ENCODE peak calls at places on chromosomes 11 and 22, in four cellular contexts. U is C1 segment of cervical spinal cord, Q is left cardiac atrium, B is NCI-H2029 treated with DMSO at 0.1 percent for 48 hours. O is an unnamed sample.

GRCh38 chr11:8642226-8642625 is 40.2 kb downstream of the TRIM66 start:
- DNase-seq in U (no peak), Q (no peak), B (no peak), O (no peak)

GRCh38 chr22:36027960-36028645 is 521 bp downstream of the RBFOX2 start:
- DNase-seq in U (peak), Q (no peak), B (no peak), O (peak)

GRCh38 chr22:37075822-37076433 is 24.4 kb downstream of the KCTD17 start:
- DNase-seq in U (no peak), Q (no peak), B (no peak), O (no peak)

GRCh38 chr11:47552086-47552580 is 799 bp downstream of the CELF1 start:
- DNase-seq in U (no peak), Q (peak), B (no peak), O (peak)

GRCh38 chr11:113577356-113578163 is 102.4 kb upstream of the DRD2 start:
- DNase-seq in U (no peak), Q (no peak), B (peak), O (peak)

GRCh38 chr22:21963286-21963685 is 10.6 kb upstream of the PPM1F start:
- DNase-seq in U (no peak), Q (no peak), B (no peak), O (no peak)

GRCh38 chr11:63869686-63870085 is 30.8 kb downstream of the MARK2 start:
- DNase-seq in U (no peak), Q (no peak), B (no peak), O (no peak)

GRCh38 chr22:44764373-44764772 is 12.0 kb downstream of the ARHGAP8 start:
- DNase-seq in U (no peak), Q (no peak), B (no peak), O (no peak)

GRCh38 chr11:569273-569885 is 6.9 kb upstream of the PHRF1 start:
- DNase-seq in U (no peak), Q (peak), B (no peak), O (no peak)

GRCh38 chr11:124194696-124195418 is 11.7 kb downstream of the OR10D3 start:
- DNase-seq in U (no peak), Q (peak), B (peak), O (peak)

GRCh38 chr22:28044546-28045173 is 125.6 kb upstream of the PITPNB start:
- DNase-seq in U (no peak), Q (no peak), B (no peak), O (no peak)

GRCh38 chr11:64007629-64008282 is 21.5 kb downstream of the OTUB1 start:
- DNase-seq in U (no peak), Q (peak), B (no peak), O (peak)

GRCh38 chr11:107623183-107623582 is 32.2 kb downstream of the ELMOD1 start:
- DNase-seq in U (no peak), Q (peak), B (no peak), O (no peak)

GRCh38 chr22:44107341-44107740 is 73.4 kb upstream of the PARVG start:
- DNase-seq in U (no peak), Q (no peak), B (no peak), O (peak)

GRCh38 chr11:44563716-44564115 is 1.7 kb upstream of the CD82 start:
- DNase-seq in U (no peak), Q (no peak), B (no peak), O (no peak)

GRCh38 chr11:108863528-108863927 is 198.7 kb downstream of the DDX10 start:
- DNase-seq in U (no peak), Q (no peak), B (no peak), O (no peak)

GRCh38 chr22:19917389-19918138 is 24.0 kb upstream of the COMT start:
- DNase-seq in U (no peak), Q (no peak), B (no peak), O (no peak)

GRCh38 chr11:79077684-79078379 is 363.0 kb downstream of the TENM4 start:
- DNase-seq in U (no peak), Q (no peak), B (no peak), O (no peak)

GRCh38 chr11:58574851-58575250 is 805 bp downstream of the LPXN start:
- DNase-seq in U (no peak), Q (no peak), B (no peak), O (no peak)

GRCh38 chr11:36791957-36792356 is 193.9 kb upstream of the RAG2 start:
- DNase-seq in U (no peak), Q (no peak), B (no peak), O (no peak)

GRCh38 chr11:124897681-124898680 is at the start of gene ROBO4:
- DNase-seq in U (no peak), Q (peak), B (no peak), O (no peak)

GRCh38 chr11:9850224-9850895 is 186.5 kb downstream of the SWAP70 start:
- DNase-seq in U (no peak), Q (no peak), B (no peak), O (no peak)

GRCh38 chr22:42437488-42438292 is 5.5 kb upstream of the NFAM1 start:
- DNase-seq in U (peak), Q (peak), B (no peak), O (peak)

GRCh38 chr22:50576070-50576469 is 2.2 kb downstream of the CPT1B start:
- DNase-seq in U (no peak), Q (no peak), B (no peak), O (no peak)

GRCh38 chr22:23256986-23257888 is 76.9 kb downstream of the BCR start:
- DNase-seq in U (no peak), Q (peak), B (no peak), O (no peak)

GRCh38 chr11:91869751-91870150 is 354.9 kb upstream of the FAT3 start:
- DNase-seq in U (no peak), Q (no peak), B (no peak), O (no peak)

GRCh38 chr22:39634530-39635399 is 64.2 kb downstream of the CACNA1I start:
- DNase-seq in U (no peak), Q (no peak), B (peak), O (peak)

GRCh38 chr22:44357962-44358553 is 45.3 kb upstream of the SHISAL1 start:
- DNase-seq in U (no peak), Q (peak), B (no peak), O (no peak)

GRCh38 chr11:125903753-125904659 is at the start of gene DDX25:
- DNase-seq in U (no peak), Q (no peak), B (no peak), O (peak)

GRCh38 chr11:66317766-66318575 is 1.1 kb upstream of the CD248 start:
- DNase-seq in U (no peak), Q (peak), B (no peak), O (no peak)

GRCh38 chr11:34250732-34251639 is 106.8 kb downstream of the ABTB2 start:
- DNase-seq in U (no peak), Q (peak), B (no peak), O (peak)

GRCh38 chr11:114216804-114217195 is 79.4 kb upstream of the NNMT start:
- DNase-seq in U (no peak), Q (no peak), B (no peak), O (no peak)

GRCh38 chr22:24875862-24876506 is 70.0 kb downstream of the SGSM1 start:
- DNase-seq in U (no peak), Q (no peak), B (no peak), O (peak)

GRCh38 chr22:43159484-43160178 is 8.3 kb downstream of the TSPO start:
- DNase-seq in U (no peak), Q (no peak), B (no peak), O (peak)

GRCh38 chr22:39250131-39250530 is 5.3 kb upstream of the PDGFB start:
- DNase-seq in U (no peak), Q (no peak), B (no peak), O (no peak)

GRCh38 chr22:23067691-23068090 is 2.6 kb upstream of the GNAZ start:
- DNase-seq in U (no peak), Q (no peak), B (no peak), O (no peak)

GRCh38 chr11:65476632-65477270 is 22.1 kb upstream of the MALAT1 start:
- DNase-seq in U (no peak), Q (peak), B (no peak), O (no peak)

GRCh38 chr11:117917591-117917990 is 11.6 kb downstream of the TMPRSS13 start:
- DNase-seq in U (no peak), Q (no peak), B (no peak), O (no peak)

O was measured in iPS-NIHi11.